ENCODE peak calls at places on chromosomes 11 and 22, in eight cellular contexts. I is GM12865, B is WERI-Rb-1, P is HCT116, G is epithelial cell of proximal tubule, D is MCF 10A, Y is HFFc6, L is WTC11. C is an unnamed sample.

GRCh38 chr11:15563054-15563453 is 448.3 kb downstream of the INSC start:
- DNase-seq in B (no peak), P (no peak), L (no peak), G (no peak), I (no peak), D (no peak), Y (no peak), C (no peak)

GRCh38 chr22:29031236-29031982 is 30.2 kb downstream of the C22orf31 start:
- DNase-seq in P (peak; percentile 97), B (no peak), Y (peak; percentile 96), I (no peak), D (peak; percentile 95), L (no peak), G (peak; percentile 97), C (no peak)

GRCh38 chr11:123047947-123048293 is 14.0 kb downstream of the HSPA8 start:
- DNase-seq in Y (no peak), G (no peak), D (no peak), L (no peak), P (no peak), B (no peak), I (no peak), C (no peak)

GRCh38 chr11:34928960-34929680 is 12.7 kb downstream of the PDHX start:
- DNase-seq in I (no peak), L (no peak), G (no peak), Y (no peak), P (no peak), D (no peak), B (no peak), C (no peak)

GRCh38 chr22:44181033-44181911 is 547 bp downstream of the PARVG start:
- DNase-seq in P (no peak), Y (no peak), D (no peak), L (no peak), G (no peak), I (peak; percentile 66), B (no peak), C (no peak)

GRCh38 chr11:117498791-117499190 is 171.1 kb downstream of the CEP164 start:
- DNase-seq in Y (no peak), I (no peak), D (no peak), L (no peak), B (no peak), P (no peak), G (no peak), C (no peak)

GRCh38 chr11:38582756-38583155 is 1984.7 kb upstream of the RAG2 start:
- DNase-seq in P (no peak), D (no peak), I (no peak), L (no peak), G (no peak), B (no peak), Y (no peak), C (no peak)

GRCh38 chr11:62140302-62141110 is 16.7 kb downstream of the INCENP start:
- DNase-seq in G (no peak), D (no peak), L (no peak), B (no peak), I (no peak), P (no peak), Y (no peak), C (no peak)

GRCh38 chr22:23823331-23823791 is 15.4 kb downstream of the DERL3 start:
- DNase-seq in L (no peak), P (no peak), I (no peak), B (no peak), D (no peak), Y (peak; percentile 59), G (no peak), C (no peak)

GRCh38 chr11:6556139-6556949 is 47.1 kb downstream of the RRP8 start:
- DNase-seq in G (no peak), I (no peak), Y (no peak), P (no peak), L (no peak), B (no peak), D (no peak), C (no peak)

GRCh38 chr11:6864436-6864835 is 1.6 kb downstream of the OR10A2 start:
- DNase-seq in L (no peak), I (no peak), B (no peak), D (no peak), Y (no peak), P (no peak), G (no peak), C (no peak)

GRCh38 chr22:48780597-48781277 is 1046.9 kb downstream of the BRD1 start:
- DNase-seq in B (no peak), I (no peak), Y (no peak), P (no peak), D (no peak), L (no peak), G (no peak), C (no peak)

GRCh38 chr11:16859651-16860050 is 121.2 kb downstream of the C11orf58 start:
- DNase-seq in B (no peak), D (no peak), Y (no peak), I (no peak), G (no peak), P (no peak), L (no peak), C (no peak)

GRCh38 chr11:3204141-3205015 is 14.2 kb downstream of the MRGPRG start:
- DNase-seq in I (no peak), L (no peak), G (no peak), Y (no peak), B (no peak), D (no peak), P (no peak), C (no peak)

GRCh38 chr22:38761202-38762162 is 5.7 kb upstream of the SUN2 start:
- DNase-seq in Y (no peak), P (no peak), G (no peak), I (peak; percentile 46), D (no peak), L (no peak), B (no peak), C (no peak)

GRCh38 chr11:77993902-77994301 is 566 bp downstream of the INTS4 start:
- DNase-seq in P (no peak), G (no peak), B (no peak), Y (no peak), D (no peak), L (no peak), I (peak; percentile 4), C (no peak)

GRCh38 chr11:561148-562003 is 606 bp downstream of the RASSF7 start:
- DNase-seq in P (no peak), D (no peak), Y (peak; percentile 37), I (no peak), B (no peak), G (no peak), L (no peak), C (no peak)

GRCh38 chr11:102071497-102072472 is 24.5 kb downstream of the CFAP300 start:
- DNase-seq in I (no peak), D (no peak), G (no peak), P (no peak), L (no peak), Y (no peak), B (no peak), C (no peak)

GRCh38 chr22:49426098-49426497 is 401.6 kb downstream of the BRD1 start:
- DNase-seq in G (no peak), L (no peak), P (no peak), D (no peak), I (no peak), B (no peak), Y (no peak), C (no peak)

GRCh38 chr11:358129-358805 is 11.0 kb upstream of the B4GALNT4 start:
- DNase-seq in G (no peak), I (no peak), P (no peak), L (no peak), B (no peak), Y (no peak), D (no peak), C (no peak)

GRCh38 chr11:33699515-33700424 is 856 bp downstream of the C11orf91 start:
- DNase-seq in P (no peak), Y (no peak), D (no peak), G (no peak), L (no peak), B (peak; percentile 27), I (no peak), C (no peak)

GRCh38 chr11:68003846-68004550 is at the start of gene UNC93B1:
- DNase-seq in P (peak; percentile 67), G (no peak), L (peak; percentile 78), B (peak; percentile 93), I (peak; percentile 96), Y (peak; percentile 77), D (peak; percentile 83), C (peak; percentile 51)

GRCh38 chr22:37676691-37677627 is 1.5 kb downstream of the LGALS1 start:
- DNase-seq in G (no peak), P (peak; percentile 69), I (peak; percentile 93), Y (peak; percentile 96), L (peak; percentile 86), D (peak; percentile 94), B (peak; percentile 90), C (peak; percentile 75)

GRCh38 chr22:37674951-37675929 is at the start of gene LGALS1:
- DNase-seq in B (peak; percentile 50), I (peak; percentile 93), G (no peak), L (peak; percentile 81), P (peak; percentile 92), D (peak; percentile 95), Y (peak; percentile 98), C (peak; percentile 41)

GRCh38 chr22:37675930-37676571 is 615 bp downstream of the LGALS1 start:
- DNase-seq in L (no peak), D (peak; percentile 59), G (no peak), P (no peak), B (no peak), I (peak; percentile 48), Y (peak; percentile 32), C (no peak)

GRCh38 chr22:37672920-37673453 is 2.4 kb upstream of the LGALS1 start:
- DNase-seq in G (no peak), D (no peak), L (no peak), P (no peak), I (no peak), B (no peak), Y (no peak), C (no peak)

GRCh38 chr22:37674248-37674647 is 1.2 kb upstream of the LGALS1 start:
- DNase-seq in B (no peak), I (no peak), G (no peak), L (no peak), Y (no peak), P (no peak), D (no peak), C (no peak)
- TF ChIP-seq CTCF in B (no peak), I (no peak), G (no peak), L (no peak), Y (no peak), P (no peak), D (no peak), C (no peak)

GRCh38 chr11:36356201-36356600 is 60.1 kb downstream of the PRR5L start:
- DNase-seq in G (no peak), D (no peak), I (peak; percentile 70), B (no peak), P (no peak), Y (no peak), L (no peak), C (no peak)
- TF ChIP-seq CTCF in G (no peak), D (no peak), I (no peak), B (no peak), P (no peak), Y (no peak), L (no peak), C (no peak)

GRCh38 chr11:96260067-96260511 is 82.9 kb downstream of the MAML2 start:
- DNase-seq in I (no peak), D (no peak), L (no peak), B (no peak), P (no peak), G (no peak), Y (no peak), C (no peak)
- TF ChIP-seq CTCF in I (no peak), D (no peak), L (no peak), B (no peak), P (no peak), G (no peak), Y (no peak), C (no peak)

GRCh38 chr11:128448487-128448886 is 138.9 kb downstream of the ETS1 start:
- DNase-seq in I (no peak), B (no peak), L (no peak), G (peak; percentile 100), D (peak; percentile 87), Y (peak; percentile 64), P (peak; percentile 95), C (no peak)
- TF ChIP-seq CTCF in I (no peak), B (no peak), L (no peak), G (peak; percentile 34), D (peak; percentile 10), Y (no peak), P (no peak), C (no peak)